ENCODE peak calls at places on chromosomes 7 and 10, in four cellular contexts. Y is colonic mucosa, E is heart left ventricle, C is left ventricle myocardium inferior. I is an unnamed sample.

GRCh38 chr10:88122145-88122544 is 258.7 kb downstream of the PTEN start:
- DNase-seq in Y (no peak), E (no peak), C (no peak), I (no peak)

GRCh38 chr7:55191161-55191925 is 172.5 kb downstream of the EGFR start:
- DNase-seq in Y (no peak), E (no peak), C (no peak), I (no peak)

GRCh38 chr10:117226813-117227451 is 14.0 kb upstream of the SLC18A2 start:
- DNase-seq in Y (peak), E (no peak), C (no peak), I (no peak)

GRCh38 chr10:60282771-60283353 is 106.8 kb downstream of the ANK3 start:
- DNase-seq in Y (no peak), E (no peak), C (no peak), I (peak)

GRCh38 chr7:36486336-36486735 is 96.7 kb downstream of the ANLN start:
- DNase-seq in Y (no peak), E (no peak), C (no peak), I (no peak)

GRCh38 chr7:44104880-44105771 is 981 bp downstream of the AEBP1 start:
- DNase-seq in Y (no peak), E (peak), C (no peak), I (peak)

GRCh38 chr7:139111885-139112284 is 2.4 kb upstream of the ZC3HAV1 start:
- DNase-seq in Y (no peak), E (no peak), C (no peak), I (no peak)

GRCh38 chr7:106058925-106059324 is 53.2 kb downstream of the SYPL1 start:
- DNase-seq in Y (no peak), E (no peak), C (no peak), I (no peak)

GRCh38 chr7:131338173-131338572 is 10.5 kb downstream of the MKLN1 start:
- DNase-seq in Y (no peak), E (no peak), C (no peak), I (no peak)

GRCh38 chr7:131538071-131538790 is 18.2 kb downstream of the PODXL start:
- DNase-seq in Y (no peak), E (peak), C (no peak), I (peak)

GRCh38 chr10:24652381-24652957 is 71.2 kb downstream of the ARHGAP21 start:
- DNase-seq in Y (no peak), E (no peak), C (no peak), I (no peak)

DNA sequence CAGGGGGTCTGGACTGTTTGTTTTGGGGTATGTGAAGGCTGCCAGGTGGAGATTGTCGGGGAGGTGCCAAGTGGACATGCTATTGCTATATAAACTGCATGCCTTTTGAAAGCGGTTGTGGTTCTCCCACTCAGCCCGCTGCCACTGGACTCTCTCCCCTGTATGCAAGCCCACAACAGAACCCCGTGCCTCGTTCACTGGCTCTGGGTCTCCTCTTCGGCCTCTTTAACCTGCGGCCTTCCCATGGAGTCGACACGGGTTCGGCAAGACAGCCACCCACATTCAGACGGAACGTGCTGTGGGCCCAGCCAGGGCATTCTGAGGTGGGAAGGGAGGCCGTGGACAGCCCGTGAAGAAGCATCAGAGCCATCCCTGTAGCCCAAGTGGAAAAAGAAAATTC is 50.3 kb downstream of the SVIL start:
- DNase-seq in Y (no peak), E (no peak), C (no peak), I (no peak)
- H3K27ac ChIP-seq in Y (no peak), E (peak), C (no peak), I (no peak)

DNA sequence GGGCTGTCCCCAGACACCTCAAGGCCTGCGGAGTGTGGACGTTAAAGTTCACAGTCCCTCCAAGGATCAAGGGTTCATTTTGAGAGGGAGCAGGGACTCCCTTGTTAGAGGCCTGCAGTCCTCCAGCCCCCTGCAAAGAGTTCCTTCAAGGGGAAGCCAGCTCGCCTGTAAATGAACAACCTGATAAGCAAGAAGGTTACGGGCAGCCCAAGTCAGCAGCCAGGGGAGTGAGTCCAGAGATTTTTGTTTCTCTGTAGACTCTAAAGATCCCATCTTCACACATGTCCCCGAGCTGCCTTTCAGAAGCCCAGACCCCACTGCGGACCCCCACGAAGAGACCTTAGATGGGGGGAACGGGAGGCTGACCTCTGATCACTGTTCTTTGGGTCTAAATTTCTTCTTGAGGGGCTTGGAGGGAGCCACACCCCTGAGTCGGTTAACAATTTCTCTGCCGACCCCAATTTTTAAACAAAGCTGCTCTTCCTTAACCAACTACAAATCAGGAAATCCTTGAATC is 128.7 kb downstream of the VIPR2 start:
- DNase-seq in Y (no peak), E (peak), C (no peak), I (no peak)
- H3K27ac ChIP-seq in Y (no peak), E (peak), C (peak), I (no peak)

GRCh38 chr10:132443998-132444876 is 47.2 kb downstream of the PWWP2B start:
- DNase-seq in Y (no peak), E (peak), C (no peak), I (no peak)
- H3K27ac ChIP-seq in Y (no peak), E (no peak), C (no peak), I (no peak)

DNA sequence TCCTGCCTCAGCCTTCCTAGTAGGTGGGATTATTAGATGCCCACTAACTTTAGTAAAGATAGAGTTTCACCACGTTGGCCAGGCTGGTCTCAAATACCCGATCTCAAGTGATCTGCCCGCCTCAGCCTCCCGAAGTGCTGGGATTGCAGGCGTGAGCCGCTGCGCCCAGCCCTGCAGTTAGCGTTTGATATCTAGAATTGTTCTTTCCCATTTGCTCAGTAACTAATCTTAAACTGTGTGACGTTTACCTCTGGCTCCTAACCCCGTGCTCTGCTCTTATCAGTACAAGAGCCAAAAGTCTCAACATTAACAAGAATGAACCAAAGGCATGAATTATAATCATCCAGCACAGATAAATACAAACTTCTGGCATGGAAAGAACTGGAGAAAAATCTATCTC is 47.4 kb downstream of the IGF2BP3 start:
- DNase-seq in Y (no peak), E (no peak), C (no peak), I (no peak)
- H3K27ac ChIP-seq in Y (no peak), E (no peak), C (no peak), I (no peak)

DNA sequence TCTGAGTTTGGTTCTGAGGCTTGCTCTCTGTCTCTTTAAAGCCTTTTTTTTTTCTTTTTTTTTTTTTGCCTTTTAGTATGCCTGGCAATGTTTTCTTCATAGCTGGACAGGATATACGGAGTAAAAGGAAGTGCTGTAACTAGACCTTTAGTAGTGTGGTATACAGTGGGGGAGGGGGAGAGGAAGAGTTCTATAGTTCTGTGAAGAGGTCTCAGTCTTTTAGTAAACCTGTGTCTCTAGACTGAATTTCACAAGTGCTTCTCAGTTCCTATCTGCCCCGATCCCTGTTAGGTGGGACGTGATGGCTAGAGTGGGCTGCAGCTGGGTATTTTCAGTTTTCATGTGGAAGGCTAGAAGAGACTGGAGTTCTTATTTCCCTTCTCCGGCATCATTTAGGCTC is 3.1 kb upstream of the ABCC2 start:
- DNase-seq in Y (no peak), E (no peak), C (no peak), I (no peak)
- H3K27ac ChIP-seq in Y (peak), E (peak), C (no peak), I (no peak)

I was measured in aorta.